ENCODE peak calls at places on chromosomes 7 and 10, in ten cellular contexts. Y, H, T, F, U, X, M, P, Q and K are unnamed samples.

GRCh38 chr10:88672041-88672440 is 7.8 kb downstream of the LIPF start:
- DNase-seq in Y (no peak), H (peak), T (no peak), F (no peak), U (no peak), X (no peak), M (no peak), P (no peak), Q (no peak), K (no peak)

GRCh38 chr10:123999261-123999660 is 94.1 kb downstream of the CHST15 start:
- DNase-seq in Y (no peak), H (no peak), T (no peak), F (no peak), U (no peak), X (no peak), M (no peak), P (no peak), Q (no peak), K (no peak)

GRCh38 chr7:39951156-39951942 is 1.3 kb downstream of the CDK13 start:
- DNase-seq in Y (peak), H (no peak), T (peak), F (peak), U (peak), X (peak), M (peak), P (peak), Q (peak), K (peak)

GRCh38 chr7:68967598-68967997 is 630.7 kb upstream of the AUTS2 start:
- DNase-seq in Y (no peak), H (no peak), T (no peak), F (no peak), U (no peak), X (no peak), M (no peak), P (no peak), Q (no peak), K (no peak)

GRCh38 chr7:40755438-40755837 is 620.6 kb downstream of the SUGCT start:
- DNase-seq in Y (no peak), H (no peak), T (no peak), F (no peak), U (no peak), X (no peak), M (no peak), P (no peak), Q (no peak), K (no peak)

GRCh38 chr10:5014936-5015335 is 11.3 kb upstream of the AKR1C2 start:
- DNase-seq in Y (no peak), H (no peak), T (no peak), F (no peak), U (no peak), X (no peak), M (peak), P (peak), Q (peak), K (peak)

GRCh38 chr7:136958016-136958415 is 89.6 kb downstream of the CHRM2 start:
- DNase-seq in Y (peak), H (no peak), T (no peak), F (no peak), U (peak), X (no peak), M (no peak), P (no peak), Q (no peak), K (no peak)

GRCh38 chr7:98816925-98817710 is 52.7 kb downstream of the TMEM130 start:
- DNase-seq in Y (no peak), H (no peak), T (no peak), F (no peak), U (no peak), X (no peak), M (no peak), P (no peak), Q (no peak), K (no peak)

GRCh38 chr10:63064706-63065105 is 68.4 kb upstream of the NRBF2 start:
- DNase-seq in Y (no peak), H (no peak), T (no peak), F (no peak), U (no peak), X (no peak), M (no peak), P (peak), Q (no peak), K (no peak)

GRCh38 chr7:14606101-14606500 is 296.4 kb downstream of the DGKB start:
- DNase-seq in Y (peak), H (no peak), T (no peak), F (no peak), U (no peak), X (no peak), M (no peak), P (no peak), Q (no peak), K (no peak)

GRCh38 chr7:116443101-116443523 is 56.4 kb upstream of the CAV2 start:
- DNase-seq in Y (peak), H (peak), T (no peak), F (no peak), U (peak), X (no peak), M (peak), P (peak), Q (peak), K (peak)

GRCh38 chr7:31763548-31763947 is 76.5 kb downstream of the PPP1R17 start:
- DNase-seq in Y (no peak), H (no peak), T (no peak), F (no peak), U (no peak), X (no peak), M (peak), P (no peak), Q (no peak), K (no peak)

GRCh38 chr7:140541513-140542192 is 62.3 kb upstream of the MKRN1 start:
- DNase-seq in Y (peak), H (peak), T (peak), F (no peak), U (peak), X (peak), M (peak), P (peak), Q (peak), K (no peak)

GRCh38 chr10:60726253-60726652 is 52.0 kb upstream of the CDK1 start:
- DNase-seq in Y (no peak), H (no peak), T (no peak), F (no peak), U (no peak), X (no peak), M (no peak), P (no peak), Q (no peak), K (no peak)

GRCh38 chr7:129664029-129665012 is 52.8 kb downstream of the NRF1 start:
- DNase-seq in Y (peak), H (peak), T (no peak), F (no peak), U (peak), X (no peak), M (peak), P (peak), Q (peak), K (peak)

GRCh38 chr10:112435013-112435619 is 11.6 kb downstream of the ZDHHC6 start:
- DNase-seq in Y (peak), H (no peak), T (no peak), F (no peak), U (peak), X (no peak), M (peak), P (peak), Q (peak), K (no peak)

GRCh38 chr10:31745612-31746376 is 182.8 kb downstream of the ARHGAP12 start:
- DNase-seq in Y (peak), H (peak), T (no peak), F (no peak), U (peak), X (no peak), M (peak), P (peak), Q (peak), K (no peak)

GRCh38 chr10:89981891-89982290 is 280.5 kb downstream of the KIF20B start:
- DNase-seq in Y (peak), H (no peak), T (no peak), F (no peak), U (no peak), X (no peak), M (no peak), P (peak), Q (no peak), K (no peak)

GRCh38 chr7:50792342-50793114 is 9.8 kb upstream of the GRB10 start:
- DNase-seq in Y (peak), H (no peak), T (peak), F (no peak), U (peak), X (no peak), M (peak), P (peak), Q (peak), K (peak)

GRCh38 chr7:89029864-89030263 is 234.3 kb upstream of the TEX47 start:
- DNase-seq in Y (peak), H (no peak), T (no peak), F (no peak), U (peak), X (no peak), M (no peak), P (peak), Q (no peak), K (no peak)

GRCh38 chr10:93753621-93754250 is 4.0 kb upstream of the LGI1 start:
- DNase-seq in Y (no peak), H (no peak), T (no peak), F (no peak), U (no peak), X (no peak), M (no peak), P (no peak), Q (no peak), K (no peak)

GRCh38 chr7:44100458-44101303 is 3.5 kb upstream of the AEBP1 start:
- DNase-seq in Y (peak), H (no peak), T (no peak), F (no peak), U (no peak), X (no peak), M (no peak), P (no peak), Q (peak), K (no peak)

GRCh38 chr7:30224511-30225031 is 59.8 kb upstream of the ZNRF2 start:
- DNase-seq in Y (peak), H (no peak), T (no peak), F (no peak), U (no peak), X (no peak), M (no peak), P (peak), Q (peak), K (no peak)

GRCh38 chr10:29428486-29428885 is 139.6 kb downstream of the LYZL1 start:
- DNase-seq in Y (no peak), H (no peak), T (no peak), F (no peak), U (no peak), X (no peak), M (no peak), P (no peak), Q (no peak), K (no peak)

GRCh38 chr10:69438531-69439349 is 12.5 kb upstream of the TSPAN15 start:
- DNase-seq in Y (peak), H (no peak), T (no peak), F (no peak), U (no peak), X (no peak), M (peak), P (peak), Q (peak), K (peak)
- TF ChIP-seq CTCF in Y (no peak), H (no peak), T (no peak), F (no peak), U (no peak), X (no peak), M (no peak), P (no peak), Q (no peak), K (no peak)

GRCh38 chr10:133462512-133463305 is 9.0 kb downstream of the SCART1 start:
- DNase-seq in Y (no peak), H (no peak), T (no peak), F (peak), U (no peak), X (no peak), M (no peak), P (no peak), Q (no peak), K (no peak)

GRCh38 chr10:133460208-133460769 is 6.5 kb downstream of the SCART1 start:
- DNase-seq in Y (no peak), H (no peak), T (no peak), F (no peak), U (no peak), X (no peak), M (no peak), P (no peak), Q (no peak), K (no peak)

GRCh38 chr10:133459454-133460207 is 5.9 kb downstream of the SCART1 start:
- DNase-seq in Y (no peak), H (no peak), T (no peak), F (no peak), U (no peak), X (peak), M (no peak), P (no peak), Q (no peak), K (no peak)

GRCh38 chr10:133461027-133461426 is 7.3 kb downstream of the SCART1 start:
- DNase-seq in Y (no peak), H (no peak), T (no peak), F (no peak), U (no peak), X (no peak), M (no peak), P (no peak), Q (no peak), K (no peak)

GRCh38 chr10:133461841-133462240 is 8.1 kb downstream of the SCART1 start:
- DNase-seq in Y (no peak), H (no peak), T (no peak), F (no peak), U (no peak), X (no peak), M (no peak), P (no peak), Q (no peak), K (no peak)
- TF ChIP-seq CTCF in Y (no peak), H (no peak), T (no peak), F (no peak), U (no peak), X (no peak), M (no peak), P (no peak), Q (no peak), K (no peak)

GRCh38 chr7:133207687-133208086 is 45.2 kb upstream of the EXOC4 start:
- DNase-seq in Y (no peak), H (no peak), T (no peak), F (no peak), U (no peak), X (no peak), M (peak), P (no peak), Q (no peak), K (no peak)
- TF ChIP-seq CTCF in Y (peak), H (peak), T (no peak), F (no peak), U (no peak), X (peak), M (no peak), P (no peak), Q (peak), K (peak)

GRCh38 chr10:44465430-44466115 is 80.7 kb upstream of the CXCL12 start:
- DNase-seq in Y (peak), H (no peak), T (no peak), F (no peak), U (no peak), X (no peak), M (no peak), P (no peak), Q (no peak), K (no peak)

GRCh38 chr10:44463511-44464121 is 78.7 kb upstream of the CXCL12 start:
- DNase-seq in Y (no peak), H (no peak), T (no peak), F (no peak), U (no peak), X (no peak), M (no peak), P (no peak), Q (peak), K (no peak)

GRCh38 chr10:44462338-44462914 is 77.5 kb upstream of the CXCL12 start:
- DNase-seq in Y (no peak), H (no peak), T (no peak), F (no peak), U (no peak), X (no peak), M (no peak), P (no peak), Q (no peak), K (no peak)

GRCh38 chr10:44466236-44466635 is 81.3 kb upstream of the CXCL12 start:
- DNase-seq in Y (peak), H (no peak), T (no peak), F (no peak), U (no peak), X (no peak), M (no peak), P (no peak), Q (peak), K (no peak)

GRCh38 chr10:44464503-44464902 is 79.6 kb upstream of the CXCL12 start:
- DNase-seq in Y (no peak), H (no peak), T (no peak), F (no peak), U (no peak), X (no peak), M (no peak), P (no peak), Q (no peak), K (no peak)
- TF ChIP-seq CTCF in Y (no peak), H (peak), T (peak), F (no peak), U (no peak), X (peak), M (no peak), P (no peak), Q (peak), K (no peak)

GRCh38 chr7:3011211-3011852 is 32.3 kb downstream of the CARD11 start:
- DNase-seq in Y (no peak), H (no peak), T (no peak), F (no peak), U (no peak), X (no peak), M (no peak), P (no peak), Q (no peak), K (no peak)
- TF ChIP-seq CTCF in Y (no peak), H (no peak), T (no peak), F (no peak), U (no peak), X (no peak), M (no peak), P (no peak), Q (no peak), K (no peak)

GRCh38 chr7:11153694-11154093 is 180.0 kb downstream of the PHF14 start:
- DNase-seq in Y (no peak), H (no peak), T (no peak), F (no peak), U (no peak), X (no peak), M (no peak), P (no peak), Q (no peak), K (no peak)
- TF ChIP-seq CTCF in Y (no peak), H (no peak), T (no peak), F (no peak), U (no peak), X (peak), M (no peak), P (no peak), Q (no peak), K (no peak)

DNA sequence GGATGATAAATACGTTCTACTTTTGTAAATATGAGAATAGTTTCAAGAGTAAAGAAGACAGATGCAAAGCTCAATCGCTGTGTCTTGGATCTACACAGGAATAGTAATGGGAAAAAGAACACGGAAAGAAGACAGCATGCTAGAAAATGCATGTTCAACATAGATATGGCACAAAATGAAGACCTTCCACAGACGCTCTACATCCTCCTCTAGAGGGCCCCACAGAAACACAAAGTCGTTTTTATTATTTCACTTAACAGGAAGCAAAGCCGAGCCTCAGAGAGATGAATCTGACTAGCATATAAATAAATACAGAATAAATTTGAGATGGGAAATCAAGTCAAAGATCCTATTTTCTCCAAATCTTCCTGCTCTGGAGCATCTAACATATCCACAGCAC is 292.6 kb downstream of the PARD3 start:
- DNase-seq in Y (peak), H (no peak), T (no peak), F (no peak), U (peak), X (no peak), M (peak), P (peak), Q (no peak), K (no peak)
- TF ChIP-seq CTCF in Y (peak), H (peak), T (no peak), F (no peak), U (peak), X (peak), M (peak), P (peak), Q (peak), K (no peak)

GRCh38 chr7:28033386-28033785 is 147.2 kb downstream of the JAZF1 start:
- DNase-seq in Y (no peak), H (no peak), T (no peak), F (no peak), U (no peak), X (no peak), M (no peak), P (no peak), Q (no peak), K (no peak)

GRCh38 chr7:28036748-28037147 is 143.8 kb downstream of the JAZF1 start:
- DNase-seq in Y (no peak), H (no peak), T (no peak), F (no peak), U (no peak), X (no peak), M (peak), P (peak), Q (peak), K (no peak)

GRCh38 chr7:28029036-28029435 is 151.6 kb downstream of the JAZF1 start:
- DNase-seq in Y (no peak), H (no peak), T (no peak), F (no peak), U (no peak), X (no peak), M (peak), P (peak), Q (peak), K (no peak)

GRCh38 chr7:28028471-28028870 is 152.1 kb downstream of the JAZF1 start:
- DNase-seq in Y (no peak), H (no peak), T (no peak), F (no peak), U (no peak), X (no peak), M (no peak), P (no peak), Q (no peak), K (no peak)

DNA sequence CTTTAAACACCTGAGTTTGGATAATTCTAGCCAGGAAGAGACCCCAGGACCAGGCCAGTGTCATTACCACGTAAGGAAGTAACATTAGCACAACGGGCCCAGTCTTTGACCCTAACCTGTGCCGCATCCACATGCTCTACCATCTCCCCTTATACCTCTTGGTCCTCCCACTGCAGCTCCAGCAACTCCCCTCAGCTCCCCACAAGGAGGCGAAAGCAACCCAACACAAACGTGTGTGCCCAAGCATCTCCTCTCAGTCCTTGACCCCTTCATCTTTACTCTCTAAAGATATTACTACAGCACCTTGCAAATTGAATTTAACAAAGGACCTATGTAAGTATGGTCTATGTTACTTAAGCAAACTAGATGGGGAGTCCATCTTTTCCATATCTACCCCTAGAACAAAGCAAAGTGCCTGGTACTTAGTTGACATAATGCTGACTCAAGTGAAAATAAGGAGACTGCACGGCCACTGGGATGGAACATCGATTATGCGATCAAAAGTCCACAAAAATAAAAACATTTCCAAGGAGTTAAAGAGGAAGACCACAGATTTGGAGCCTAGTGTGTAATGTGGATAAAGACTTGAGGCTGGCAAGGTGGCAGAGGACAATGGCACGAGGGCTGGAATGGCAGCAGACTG is 147.7 kb downstream of the JAZF1 start:
- DNase-seq in Y (no peak), H (no peak), T (peak), F (no peak), U (no peak), X (peak), M (peak), P (no peak), Q (no peak), K (no peak)
- TF ChIP-seq CTCF in Y (no peak), H (no peak), T (no peak), F (no peak), U (no peak), X (peak), M (no peak), P (no peak), Q (peak), K (no peak)